ENCODE peak calls at places on chromosomes 3 and 15, in nine cellular contexts. One of them, this sample, is unnamed.

GRCh38 chr3:12993623-12994356 is 79.4 kb downstream of the IQSEC1 start:
- DNase-seq in tibial nerve: no peak
- DNase-seq in IMR-90: no peak
- DNase-seq in lower leg skin: no peak
- DNase-seq in GM12891: peak; percentile 54
- DNase-seq in breast epithelium: no peak
- DNase-seq in A549: peak; percentile 17
- DNase-seq in stomach: peak; percentile 46
- DNase-seq in transverse colon: peak; percentile 34
- DNase-seq in this sample: peak; percentile 47

GRCh38 chr3:127848131-127849129 is 26.1 kb upstream of the MGLL start:
- DNase-seq in tibial nerve: no peak
- DNase-seq in IMR-90: peak; percentile 18
- DNase-seq in lower leg skin: no peak
- DNase-seq in GM12891: no peak
- DNase-seq in breast epithelium: no peak
- DNase-seq in A549: no peak
- DNase-seq in stomach: no peak
- DNase-seq in transverse colon: no peak
- DNase-seq in this sample: no peak

GRCh38 chr3:176595307-176595706 is 602.0 kb downstream of the TBL1XR1 start:
- DNase-seq in tibial nerve: no peak
- DNase-seq in IMR-90: peak; percentile 24
- DNase-seq in lower leg skin: no peak
- DNase-seq in GM12891: no peak
- DNase-seq in breast epithelium: no peak
- DNase-seq in A549: no peak
- DNase-seq in stomach: no peak
- DNase-seq in transverse colon: no peak
- DNase-seq in this sample: no peak

GRCh38 chr3:102141096-102141912 is 292.0 kb downstream of the NFKBIZ start:
- DNase-seq in tibial nerve: no peak
- DNase-seq in IMR-90: peak; percentile 67
- DNase-seq in lower leg skin: no peak
- DNase-seq in GM12891: no peak
- DNase-seq in breast epithelium: no peak
- DNase-seq in A549: no peak
- DNase-seq in stomach: no peak
- DNase-seq in transverse colon: no peak
- DNase-seq in this sample: no peak

GRCh38 chr3:167166594-167167253 is 213.4 kb downstream of the ZBBX start:
- DNase-seq in tibial nerve: no peak
- DNase-seq in IMR-90: no peak
- DNase-seq in lower leg skin: no peak
- DNase-seq in GM12891: no peak
- DNase-seq in breast epithelium: no peak
- DNase-seq in A549: no peak
- DNase-seq in stomach: no peak
- DNase-seq in transverse colon: no peak
- DNase-seq in this sample: no peak

GRCh38 chr15:49686626-49687025 is 65.8 kb downstream of the DTWD1 start:
- DNase-seq in tibial nerve: no peak
- DNase-seq in IMR-90: peak; percentile 32
- DNase-seq in lower leg skin: no peak
- DNase-seq in GM12891: no peak
- DNase-seq in breast epithelium: no peak
- DNase-seq in A549: no peak
- DNase-seq in stomach: no peak
- DNase-seq in transverse colon: no peak
- DNase-seq in this sample: no peak

GRCh38 chr15:99180287-99180962 is 69.0 kb downstream of the TTC23 start:
- DNase-seq in tibial nerve: no peak
- DNase-seq in IMR-90: no peak
- DNase-seq in lower leg skin: no peak
- DNase-seq in GM12891: no peak
- DNase-seq in breast epithelium: no peak
- DNase-seq in A549: no peak
- DNase-seq in stomach: no peak
- DNase-seq in transverse colon: no peak
- DNase-seq in this sample: no peak

GRCh38 chr3:182979103-182979697 is 1.1 kb downstream of the DCUN1D1 start:
- DNase-seq in tibial nerve: no peak
- DNase-seq in IMR-90: peak; percentile 11
- DNase-seq in lower leg skin: no peak
- DNase-seq in GM12891: no peak
- DNase-seq in breast epithelium: no peak
- DNase-seq in A549: no peak
- DNase-seq in stomach: no peak
- DNase-seq in transverse colon: no peak
- DNase-seq in this sample: no peak

GRCh38 chr3:58094657-58095056 is 86.4 kb downstream of the FLNB start:
- DNase-seq in tibial nerve: no peak
- DNase-seq in IMR-90: no peak
- DNase-seq in lower leg skin: no peak
- DNase-seq in GM12891: no peak
- DNase-seq in breast epithelium: no peak
- DNase-seq in A549: no peak
- DNase-seq in stomach: no peak
- DNase-seq in transverse colon: no peak
- DNase-seq in this sample: no peak

GRCh38 chr3:58090351-58090750 is 82.1 kb downstream of the FLNB start:
- DNase-seq in tibial nerve: no peak
- DNase-seq in IMR-90: peak; percentile 86
- DNase-seq in lower leg skin: no peak
- DNase-seq in GM12891: no peak
- DNase-seq in breast epithelium: no peak
- DNase-seq in A549: no peak
- DNase-seq in stomach: no peak
- DNase-seq in transverse colon: no peak
- DNase-seq in this sample: no peak

GRCh38 chr3:58092516-58092915 is 84.3 kb downstream of the FLNB start:
- DNase-seq in tibial nerve: no peak
- DNase-seq in IMR-90: peak; percentile 21
- DNase-seq in lower leg skin: no peak
- DNase-seq in GM12891: no peak
- DNase-seq in breast epithelium: no peak
- DNase-seq in A549: no peak
- DNase-seq in stomach: no peak
- DNase-seq in transverse colon: no peak
- DNase-seq in this sample: no peak

GRCh38 chr3:58095471-58096145 is 87.4 kb downstream of the FLNB start:
- DNase-seq in tibial nerve: no peak
- DNase-seq in IMR-90: no peak
- DNase-seq in lower leg skin: no peak
- DNase-seq in GM12891: no peak
- DNase-seq in breast epithelium: no peak
- DNase-seq in A549: no peak
- DNase-seq in stomach: no peak
- DNase-seq in transverse colon: no peak
- DNase-seq in this sample: no peak

GRCh38 chr3:58093573-58094195 is 85.5 kb downstream of the FLNB start:
- DNase-seq in tibial nerve: no peak
- DNase-seq in IMR-90: peak; percentile 77
- DNase-seq in lower leg skin: no peak
- DNase-seq in GM12891: no peak
- DNase-seq in breast epithelium: no peak
- DNase-seq in A549: peak; percentile 52
- DNase-seq in stomach: no peak
- DNase-seq in transverse colon: no peak
- DNase-seq in this sample: peak; percentile 66
- TF ChIP-seq POLR2A in tibial nerve: no peak
- TF ChIP-seq POLR2A in IMR-90: no peak
- TF ChIP-seq POLR2A in lower leg skin: no peak
- TF ChIP-seq POLR2A in GM12891: no peak
- TF ChIP-seq POLR2A in breast epithelium: no peak
- TF ChIP-seq POLR2A in A549: no peak
- TF ChIP-seq POLR2A in stomach: no peak
- TF ChIP-seq POLR2A in transverse colon: no peak
- TF ChIP-seq POLR2A in this sample: no peak

DNA sequence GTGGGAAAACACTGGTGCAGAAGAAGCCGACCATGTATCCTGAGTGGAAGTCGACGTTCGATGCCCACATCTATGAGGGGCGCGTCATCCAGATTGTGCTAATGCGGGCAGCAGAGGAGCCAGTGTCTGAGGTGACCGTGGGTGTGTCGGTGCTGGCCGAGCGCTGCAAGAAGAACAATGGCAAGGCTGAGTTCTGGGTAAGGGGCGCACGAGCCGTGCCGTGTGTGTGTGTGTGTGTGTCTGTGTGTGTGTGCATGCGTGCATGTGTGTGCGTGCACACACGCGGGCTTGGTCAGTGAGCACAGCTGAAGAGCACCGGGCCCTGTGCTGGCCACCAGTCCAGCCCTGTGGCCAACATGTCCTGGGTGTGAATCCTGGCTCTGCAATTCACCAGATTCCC is 18.6 kb downstream of the PRKCD start:
- DNase-seq in tibial nerve: no peak
- DNase-seq in IMR-90: no peak
- DNase-seq in lower leg skin: no peak
- DNase-seq in GM12891: no peak
- DNase-seq in breast epithelium: no peak
- DNase-seq in A549: no peak
- DNase-seq in stomach: no peak
- DNase-seq in transverse colon: no peak
- DNase-seq in this sample: no peak
- TF ChIP-seq POLR2A in tibial nerve: no peak
- TF ChIP-seq POLR2A in IMR-90: no peak
- TF ChIP-seq POLR2A in lower leg skin: no peak
- TF ChIP-seq POLR2A in GM12891: no peak
- TF ChIP-seq POLR2A in breast epithelium: no peak
- TF ChIP-seq POLR2A in A549: no peak
- TF ChIP-seq POLR2A in stomach: no peak
- TF ChIP-seq POLR2A in transverse colon: no peak
- TF ChIP-seq POLR2A in this sample: no peak

GRCh38 chr15:90936823-90937222 is 1.7 kb downstream of the UNC45A start:
- DNase-seq in tibial nerve: no peak
- DNase-seq in IMR-90: no peak
- DNase-seq in lower leg skin: no peak
- DNase-seq in GM12891: no peak
- DNase-seq in breast epithelium: no peak
- DNase-seq in A549: no peak
- DNase-seq in stomach: no peak
- DNase-seq in transverse colon: no peak
- DNase-seq in this sample: no peak

GRCh38 chr15:90932660-90932991 is 277 bp upstream of the HDDC3 start:
- DNase-seq in tibial nerve: no peak
- DNase-seq in IMR-90: no peak
- DNase-seq in lower leg skin: no peak
- DNase-seq in GM12891: no peak
- DNase-seq in breast epithelium: no peak
- DNase-seq in A549: no peak
- DNase-seq in stomach: no peak
- DNase-seq in transverse colon: no peak
- DNase-seq in this sample: no peak

GRCh38 chr15:90933310-90933709 is 961 bp upstream of the HDDC3 start:
- DNase-seq in tibial nerve: no peak
- DNase-seq in IMR-90: no peak
- DNase-seq in lower leg skin: no peak
- DNase-seq in GM12891: no peak
- DNase-seq in breast epithelium: no peak
- DNase-seq in A549: no peak
- DNase-seq in stomach: no peak
- DNase-seq in transverse colon: no peak
- DNase-seq in this sample: no peak

GRCh38 chr15:90934256-90934948 is 683 bp upstream of the UNC45A start:
- DNase-seq in tibial nerve: peak; percentile 72
- DNase-seq in IMR-90: peak; percentile 79
- DNase-seq in lower leg skin: peak; percentile 97
- DNase-seq in GM12891: peak; percentile 78
- DNase-seq in breast epithelium: peak; percentile 80
- DNase-seq in A549: peak; percentile 91
- DNase-seq in stomach: peak; percentile 90
- DNase-seq in transverse colon: peak; percentile 93
- DNase-seq in this sample: peak; percentile 65

DNA sequence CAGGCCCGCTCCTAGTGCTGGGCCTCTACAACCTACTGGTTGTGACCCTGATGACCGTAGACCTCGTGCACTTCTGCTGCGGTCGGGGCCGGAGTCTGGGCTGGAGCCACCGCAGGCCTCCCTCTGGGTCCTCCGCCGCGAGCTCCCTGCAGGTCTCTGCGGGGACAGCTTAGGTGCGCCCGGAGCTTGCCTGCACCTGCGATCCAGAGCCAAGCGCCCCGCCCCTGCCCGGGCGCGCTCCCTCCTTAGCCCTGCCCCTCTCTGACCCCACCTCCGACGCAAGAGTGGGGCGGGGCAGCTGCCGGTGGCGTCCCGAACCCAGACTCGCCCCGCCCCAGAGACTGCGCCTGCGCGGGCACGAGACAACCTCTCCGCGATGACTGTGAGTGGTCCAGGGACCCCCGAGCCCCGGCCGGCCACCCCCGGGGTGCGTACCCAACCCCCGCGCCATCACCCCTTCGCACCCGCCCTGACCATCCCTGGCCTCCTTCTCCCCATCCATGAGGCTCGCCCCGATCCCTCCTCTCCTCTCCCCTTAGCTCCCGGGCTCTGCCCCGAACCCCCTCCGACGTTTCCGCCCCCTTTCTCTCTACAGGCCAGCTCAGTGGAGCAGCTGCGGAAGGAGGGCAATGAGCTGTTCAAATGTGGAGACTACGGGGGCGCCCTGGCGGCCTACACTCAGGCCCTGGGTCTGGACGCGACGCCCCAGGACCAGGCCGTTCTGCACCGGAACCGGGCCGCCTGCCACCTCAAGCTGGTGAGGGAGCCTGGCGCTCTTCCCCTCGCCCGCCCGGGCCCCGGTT is at the start of gene UNC45A:
- DNase-seq in tibial nerve: peak; percentile 85
- DNase-seq in IMR-90: peak; percentile 77
- DNase-seq in lower leg skin: peak; percentile 98
- DNase-seq in GM12891: peak; percentile 97
- DNase-seq in breast epithelium: peak; percentile 87
- DNase-seq in A549: peak; percentile 88
- DNase-seq in stomach: peak; percentile 97
- DNase-seq in transverse colon: peak; percentile 97
- DNase-seq in this sample: peak; percentile 72
- TF ChIP-seq POLR2A in tibial nerve: peak; percentile 14
- TF ChIP-seq POLR2A in IMR-90: peak; percentile 62
- TF ChIP-seq POLR2A in lower leg skin: no peak
- TF ChIP-seq POLR2A in GM12891: no peak
- TF ChIP-seq POLR2A in breast epithelium: no peak
- TF ChIP-seq POLR2A in A549: peak; percentile 66
- TF ChIP-seq POLR2A in stomach: no peak
- TF ChIP-seq POLR2A in transverse colon: peak; percentile 94
- TF ChIP-seq POLR2A in this sample: peak; percentile 68

DNA sequence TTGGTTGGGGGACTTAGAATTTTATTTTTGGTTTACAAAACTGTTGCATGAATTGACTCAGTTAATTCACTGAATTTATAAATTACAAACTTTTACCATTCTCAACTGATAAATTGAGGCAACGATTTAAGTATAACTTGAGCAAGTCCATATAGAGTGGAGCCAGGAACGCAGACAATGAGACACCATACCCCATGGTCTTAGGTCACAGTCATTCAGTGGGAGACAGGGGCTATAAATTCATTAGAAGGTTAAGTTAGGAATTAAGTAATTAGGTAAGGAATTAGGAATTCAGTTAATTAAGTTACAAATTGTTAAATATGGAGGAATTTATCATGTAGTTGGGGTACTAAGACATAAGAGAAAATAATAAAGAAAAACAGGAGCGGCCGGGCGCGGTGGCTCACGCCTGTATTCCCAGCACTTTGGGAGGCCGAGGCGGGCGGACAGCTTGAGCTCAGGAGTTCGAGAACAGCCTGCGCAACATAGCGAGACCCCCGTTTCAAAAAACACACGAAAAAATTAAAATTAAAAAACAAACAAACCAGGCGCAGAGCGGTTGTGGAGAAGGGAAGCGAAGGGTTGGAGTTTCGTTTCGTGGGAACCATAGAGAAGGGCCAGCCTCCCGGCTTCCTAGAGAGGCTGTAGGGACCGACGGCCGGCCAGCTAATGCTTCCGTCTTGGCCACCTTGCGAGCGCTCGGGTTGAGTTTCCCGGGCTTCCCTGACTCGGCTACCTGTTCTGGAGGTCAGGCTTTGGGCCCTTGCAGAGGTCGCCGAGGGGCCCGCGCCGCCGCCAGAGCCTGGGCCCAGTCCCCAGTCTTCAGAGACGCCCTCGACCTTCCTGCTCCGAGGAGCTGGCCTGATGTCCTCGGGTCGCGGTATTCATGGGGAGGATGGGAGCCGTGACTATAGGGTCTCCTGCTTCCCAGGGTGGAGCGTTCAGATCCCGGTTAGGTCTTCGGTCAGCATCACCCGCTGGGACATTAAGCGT is at the start of gene ZNF619:
- DNase-seq in tibial nerve: peak; percentile 49
- DNase-seq in IMR-90: peak; percentile 73
- DNase-seq in lower leg skin: peak; percentile 93
- DNase-seq in GM12891: peak; percentile 59
- DNase-seq in breast epithelium: peak; percentile 53
- DNase-seq in A549: peak; percentile 68
- DNase-seq in stomach: peak; percentile 82
- DNase-seq in transverse colon: peak; percentile 79
- DNase-seq in this sample: peak; percentile 62
- TF ChIP-seq POLR2A in tibial nerve: no peak
- TF ChIP-seq POLR2A in IMR-90: peak; percentile 27
- TF ChIP-seq POLR2A in lower leg skin: no peak
- TF ChIP-seq POLR2A in GM12891: peak; percentile 16
- TF ChIP-seq POLR2A in breast epithelium: no peak
- TF ChIP-seq POLR2A in A549: peak; percentile 8
- TF ChIP-seq POLR2A in stomach: no peak
- TF ChIP-seq POLR2A in transverse colon: peak; percentile 49
- TF ChIP-seq POLR2A in this sample: no peak

This sample was measured in H54.